ENCODE peak calls at places on chromosomes 6 and 20, in six cellular contexts. F, Z, E, L, J and O are unnamed samples.

GRCh38 chr6:141744971-141745370 is 387.8 kb upstream of the GJE1 start:
- DNase-seq in L (no peak), F (no peak), E (no peak), Z (no peak), J (no peak), O (no peak)

GRCh38 chr6:3977875-3978711 is 100.8 kb downstream of the FAM217A start:
- DNase-seq in Z (peak), L (no peak), E (peak), F (peak), J (no peak), O (no peak)

GRCh38 chr20:59032713-59033059 is 551 bp upstream of the ATP5F1E start:
- DNase-seq in E (no peak), J (no peak), Z (no peak), L (no peak), F (peak), O (no peak)

GRCh38 chr20:63574156-63574828 is at the start of gene HELZ2:
- DNase-seq in J (peak), F (peak), L (peak), E (peak), Z (peak), O (peak)

GRCh38 chr20:34525709-34526416 is 9.6 kb downstream of the DYNLRB1 start:
- DNase-seq in J (no peak), F (peak), E (peak), Z (peak), L (peak), O (no peak)

GRCh38 chr20:37737806-37738442 is 44.1 kb downstream of the CTNNBL1 start:
- DNase-seq in L (no peak), J (no peak), F (no peak), E (no peak), Z (no peak), O (no peak)

GRCh38 chr20:59010321-59010994 is 3.4 kb upstream of the CTSZ start:
- DNase-seq in Z (no peak), F (peak), J (peak), E (peak), L (no peak), O (no peak)

GRCh38 chr6:16136536-16137450 is 7.9 kb downstream of the MYLIP start:
- DNase-seq in F (peak), Z (peak), J (peak), L (peak), E (no peak), O (no peak)

GRCh38 chr6:12569646-12570045 is 146.9 kb upstream of the PHACTR1 start:
- DNase-seq in J (no peak), Z (no peak), F (no peak), L (no peak), E (no peak), O (no peak)

GRCh38 chr6:34182751-34183531 is 37.1 kb upstream of the GRM4 start:
- DNase-seq in Z (no peak), E (peak), L (no peak), J (peak), F (no peak), O (no peak)

GRCh38 chr6:16533721-16534136 is 227.5 kb downstream of the ATXN1 start:
- DNase-seq in F (peak), L (no peak), J (no peak), E (no peak), Z (no peak), O (no peak)

GRCh38 chr6:38501931-38502330 is 137.8 kb downstream of the BTBD9 start:
- DNase-seq in E (no peak), J (no peak), F (no peak), L (no peak), Z (no peak), O (no peak)

GRCh38 chr6:156396068-156396771 is 381.0 kb upstream of the ARID1B start:
- DNase-seq in F (no peak), Z (no peak), E (no peak), L (no peak), J (no peak), O (no peak)

GRCh38 chr6:85135376-85136094 is 314.3 kb upstream of the NT5E start:
- DNase-seq in E (no peak), Z (no peak), F (peak), L (no peak), J (no peak), O (no peak)

GRCh38 chr20:43946659-43947315 is 32.1 kb downstream of the TOX2 start:
- DNase-seq in J (no peak), F (no peak), E (no peak), Z (no peak), L (no peak), O (no peak)

GRCh38 chr6:43772571-43773049 is 2.6 kb downstream of the VEGFA start:
- DNase-seq in E (peak), J (no peak), Z (peak), F (no peak), L (peak), O (no peak)

GRCh38 chr6:169794317-169795055 is 43.1 kb downstream of the ERMARD start:
- DNase-seq in L (no peak), F (no peak), E (no peak), J (no peak), Z (no peak), O (no peak)

DNA sequence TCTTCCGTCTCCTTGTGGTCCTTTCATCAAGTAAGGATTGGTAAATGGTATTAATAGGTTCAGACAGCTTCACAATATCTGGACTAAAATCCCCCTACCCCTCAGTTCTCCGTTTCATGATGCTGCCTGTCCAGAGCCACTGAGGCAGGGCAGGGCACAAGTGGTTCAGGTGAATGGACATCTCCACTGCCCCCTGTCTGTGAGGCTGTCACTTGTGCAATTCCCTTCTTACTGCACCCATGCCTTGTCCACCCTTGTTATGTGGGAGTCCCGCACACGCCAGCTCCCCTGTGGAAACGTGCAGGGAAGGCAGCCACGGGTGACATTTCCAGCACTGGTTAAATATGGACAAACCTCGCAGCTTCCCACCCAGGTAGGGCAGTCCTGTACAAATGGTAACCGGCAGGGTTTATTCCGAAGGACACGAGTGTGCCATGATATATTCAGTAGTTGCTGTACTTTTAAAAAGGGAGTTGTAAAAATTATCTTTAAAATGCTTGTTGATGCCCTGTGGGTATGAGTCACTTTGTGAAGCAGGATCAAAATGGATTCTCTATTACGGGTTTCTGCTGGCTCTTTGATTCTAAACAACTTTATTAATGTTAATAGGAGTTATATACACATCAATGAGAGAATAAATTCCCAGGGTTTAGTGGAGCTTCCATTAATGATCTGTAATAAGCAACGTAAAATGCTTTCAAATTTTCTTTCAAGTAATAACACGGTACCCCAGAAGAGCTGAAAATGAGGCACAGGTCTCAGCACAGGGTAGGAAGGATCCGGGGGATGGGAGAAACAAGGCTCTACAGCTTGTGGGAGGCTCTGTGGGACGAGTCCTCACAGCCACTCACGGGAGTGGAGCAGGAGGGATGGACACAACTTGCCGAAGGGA is 73.4 kb downstream of the FYN start:
- DNase-seq in E (no peak), F (no peak), L (no peak), Z (no peak), J (no peak), O (no peak)
- TF ChIP-seq CTCF in E (no peak), F (peak), L (no peak), Z (no peak), J (no peak), O (no peak)

DNA sequence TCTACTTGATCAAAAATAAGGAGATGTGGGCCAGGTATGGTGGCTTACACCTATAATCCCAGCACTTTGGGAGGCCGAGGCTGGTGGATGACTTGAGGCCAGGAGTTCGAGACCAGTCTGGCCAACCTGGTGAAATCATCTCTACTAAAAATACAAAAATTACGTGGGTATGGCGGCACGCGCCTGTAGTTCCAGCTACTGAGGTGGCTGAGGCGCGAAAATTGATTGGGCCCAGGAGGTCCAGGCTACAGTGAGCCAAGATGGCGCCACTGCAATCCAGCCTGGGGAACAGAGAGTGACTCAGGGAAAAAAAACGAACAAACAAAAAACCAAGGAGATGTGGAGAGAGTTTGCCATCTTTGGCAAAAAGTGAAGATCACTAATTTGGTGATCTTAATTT is 65.3 kb downstream of the BMP2 start:
- DNase-seq in Z (no peak), E (no peak), L (no peak), F (no peak), J (no peak), O (no peak)
- TF ChIP-seq CTCF in Z (no peak), E (no peak), L (no peak), F (no peak), J (no peak), O (no peak)

GRCh38 chr6:22471746-22472145 is 97.6 kb upstream of the HDGFL1 start:
- DNase-seq in L (no peak), J (no peak), E (no peak), F (no peak), Z (no peak), O (no peak)

GRCh38 chr6:22467645-22468044 is 101.7 kb upstream of the HDGFL1 start:
- DNase-seq in F (no peak), L (no peak), E (no peak), Z (no peak), J (no peak), O (no peak)

GRCh38 chr6:22471369-22471690 is 98.0 kb upstream of the HDGFL1 start:
- DNase-seq in L (no peak), F (no peak), E (no peak), Z (no peak), J (no peak), O (no peak)

GRCh38 chr6:22468566-22468965 is 100.8 kb upstream of the HDGFL1 start:
- DNase-seq in F (peak), Z (no peak), L (no peak), J (no peak), E (no peak), O (no peak)

DNA sequence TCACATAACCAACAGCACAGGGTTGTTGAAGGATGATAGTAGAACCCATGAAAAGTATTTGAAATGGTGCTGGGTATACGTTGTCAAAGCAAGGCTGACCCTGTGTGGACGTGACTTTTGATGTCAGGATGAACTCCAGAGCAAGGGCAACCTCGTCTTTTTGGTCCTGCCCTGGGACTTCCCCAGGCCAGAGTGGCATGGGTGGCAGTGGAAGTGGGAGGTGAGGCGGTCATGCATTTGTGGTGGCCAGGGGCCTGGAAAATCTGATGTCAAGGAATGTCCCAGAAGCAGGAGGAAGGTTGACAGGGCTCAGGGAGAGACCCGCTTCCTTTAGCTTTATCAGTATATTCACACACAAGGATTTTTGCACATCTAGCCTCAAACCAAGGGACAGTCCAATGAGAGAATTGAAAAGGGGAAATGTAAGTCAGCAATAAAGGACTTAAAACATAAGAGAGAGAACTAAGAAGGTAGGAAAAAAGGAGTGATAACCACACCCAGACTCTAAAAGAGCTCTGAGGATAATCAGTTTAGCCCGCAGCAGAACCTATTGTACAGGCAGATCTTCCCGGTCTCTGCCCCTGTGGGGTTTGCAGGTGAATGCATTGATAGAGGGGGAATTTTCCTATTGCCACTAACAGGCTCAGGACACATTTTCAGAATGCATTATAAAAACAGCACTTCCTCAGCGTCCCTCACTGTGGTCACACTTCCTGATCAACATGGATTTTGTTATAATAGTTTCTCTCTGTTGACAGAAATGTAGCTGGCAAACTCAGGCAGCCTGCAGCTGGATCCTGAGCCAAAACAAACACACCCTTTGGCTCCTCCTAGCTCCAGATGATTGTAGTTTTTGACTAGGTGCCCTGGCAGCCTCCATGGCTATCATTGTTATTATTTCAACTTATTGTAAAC is 98.7 kb upstream of the HDGFL1 start:
- DNase-seq in L (peak), J (no peak), F (peak), Z (peak), E (peak), O (no peak)
- TF ChIP-seq CTCF in L (no peak), J (no peak), F (peak), Z (no peak), E (no peak), O (no peak)

GRCh38 chr6:32761084-32761483 is 2.2 kb downstream of the HLA-DQB2 start:
- DNase-seq in L (no peak), Z (no peak), J (no peak), F (no peak), E (no peak), O (no peak)
- TF ChIP-seq CTCF in L (no peak), Z (no peak), J (no peak), F (no peak), E (no peak), O (no peak)